ENCODE peak calls at places on chromosome 22, in four cellular contexts. K is suprapubic skin, E is transverse colon, Y is breast epithelium. M is an unnamed sample.

GRCh38 chr22:43726296-43726695 is 85.8 kb downstream of the EFCAB6 start:
- DNase-seq in K (no peak), E (no peak), Y (no peak), M (no peak)

GRCh38 chr22:48428556-48429371 is 1398.9 kb downstream of the BRD1 start:
- DNase-seq in K (peak), E (no peak), Y (peak), M (no peak)

GRCh38 chr22:42645341-42645937 is 3.8 kb downstream of the CYB5R3 start:
- DNase-seq in K (no peak), E (no peak), Y (no peak), M (no peak)

GRCh38 chr22:18059991-18060390 is 17.8 kb upstream of the PEX26 start:
- DNase-seq in K (no peak), E (no peak), Y (no peak), M (no peak)

GRCh38 chr22:29755889-29756288 is 10.9 kb downstream of the ZMAT5 start:
- DNase-seq in K (no peak), E (no peak), Y (no peak), M (no peak)

GRCh38 chr22:22748297-22748743 is 103.9 kb downstream of the GGTLC2 start:
- DNase-seq in K (no peak), E (peak), Y (no peak), M (no peak)

GRCh38 chr22:37907036-37907954 is 1.2 kb downstream of the MICALL1 start:
- DNase-seq in K (no peak), E (no peak), Y (no peak), M (no peak)

GRCh38 chr22:48523091-48523490 is 1304.6 kb downstream of the BRD1 start:
- DNase-seq in K (no peak), E (no peak), Y (no peak), M (no peak)

GRCh38 chr22:39446239-39446721 is 10.5 kb upstream of the MGAT3 start:
- DNase-seq in K (no peak), E (peak), Y (no peak), M (peak)

GRCh38 chr22:39405346-39406085 is 5.9 kb downstream of the TAB1 start:
- DNase-seq in K (no peak), E (no peak), Y (no peak), M (peak)

GRCh38 chr22:21568207-21569075 is 927 bp downstream of the UBE2L3 start:
- DNase-seq in K (no peak), E (peak), Y (no peak), M (peak)

GRCh38 chr22:29030618-29031235 is 30.9 kb downstream of the C22orf31 start:
- DNase-seq in K (no peak), E (peak), Y (peak), M (peak)

GRCh38 chr22:39474351-39474991 is 17.7 kb downstream of the MGAT3 start:
- DNase-seq in K (no peak), E (peak), Y (no peak), M (no peak)

GRCh38 chr22:30036656-30037055 is 43.6 kb upstream of the HORMAD2 start:
- DNase-seq in K (no peak), E (no peak), Y (no peak), M (no peak)

GRCh38 chr22:17777717-17778044 is 3.4 kb upstream of the BID start:
- DNase-seq in K (no peak), E (no peak), Y (no peak), M (no peak)

GRCh38 chr22:24503137-24503850 is 8.2 kb downstream of the UPB1 start:
- DNase-seq in K (no peak), E (peak), Y (no peak), M (peak)

GRCh38 chr22:43293661-43294392 is 49.3 kb downstream of the SCUBE1 start:
- DNase-seq in K (peak), E (peak), Y (peak), M (no peak)

GRCh38 chr22:43991316-43992020 is 32.6 kb upstream of the PARVB start:
- DNase-seq in K (no peak), E (no peak), Y (no peak), M (no peak)

GRCh38 chr22:30327864-30328345 is 1.2 kb upstream of the TBC1D10A start:
- DNase-seq in K (no peak), E (no peak), Y (no peak), M (no peak)

GRCh38 chr22:39908737-39909136 is 7.9 kb downstream of the GRAP2 start:
- DNase-seq in K (no peak), E (no peak), Y (no peak), M (no peak)

GRCh38 chr22:21652010-21652546 is 10.0 kb downstream of the SDF2L1 start:
- DNase-seq in K (peak), E (peak), Y (peak), M (peak)

GRCh38 chr22:50218996-50219727 is 18.4 kb downstream of the SELENOO start:
- DNase-seq in K (no peak), E (peak), Y (peak), M (no peak)

GRCh38 chr22:39913321-39913720 is 12.4 kb downstream of the GRAP2 start:
- DNase-seq in K (no peak), E (no peak), Y (no peak), M (no peak)

GRCh38 chr22:24989541-24989951 is 37.0 kb downstream of the KIAA1671 start:
- DNase-seq in K (no peak), E (no peak), Y (no peak), M (no peak)

GRCh38 chr22:42343551-42344081 is 73.2 kb upstream of the TCF20 start:
- DNase-seq in K (no peak), E (no peak), Y (no peak), M (no peak)

GRCh38 chr22:24894998-24895397 is 51.5 kb downstream of the LHFPL7 start:
- DNase-seq in K (peak), E (peak), Y (peak), M (no peak)

GRCh38 chr22:16962501-16962900 is 45.5 kb downstream of the GAB4 start:
- DNase-seq in K (no peak), E (no peak), Y (no peak), M (no peak)

GRCh38 chr22:42743501-42743991 is 22.9 kb upstream of the A4GALT start:
- DNase-seq in K (peak), E (peak), Y (no peak), M (peak)

GRCh38 chr22:26462971-26463661 is 20.5 kb downstream of the HPS4 start:
- DNase-seq in K (no peak), E (no peak), Y (no peak), M (no peak)

GRCh38 chr22:37739000-37739399 is 42.2 kb downstream of the TRIOBP start:
- DNase-seq in K (no peak), E (no peak), Y (no peak), M (no peak)

GRCh38 chr22:41946360-41947180 is at the start of gene CENPM:
- DNase-seq in K (peak), E (peak), Y (peak), M (peak)

GRCh38 chr22:44554411-44554810 is 56.4 kb upstream of the RTL6 start:
- DNase-seq in K (peak), E (no peak), Y (peak), M (no peak)

GRCh38 chr22:44738347-44738715 is 14.0 kb upstream of the ARHGAP8 start:
- DNase-seq in K (no peak), E (peak), Y (no peak), M (no peak)

GRCh38 chr22:25100972-25101371 is 98.7 kb upstream of the CRYBB3 start:
- DNase-seq in K (no peak), E (no peak), Y (no peak), M (no peak)

GRCh38 chr22:28397324-28397723 is 282.3 kb downstream of the TTC28 start:
- DNase-seq in K (no peak), E (no peak), Y (no peak), M (no peak)

DNA sequence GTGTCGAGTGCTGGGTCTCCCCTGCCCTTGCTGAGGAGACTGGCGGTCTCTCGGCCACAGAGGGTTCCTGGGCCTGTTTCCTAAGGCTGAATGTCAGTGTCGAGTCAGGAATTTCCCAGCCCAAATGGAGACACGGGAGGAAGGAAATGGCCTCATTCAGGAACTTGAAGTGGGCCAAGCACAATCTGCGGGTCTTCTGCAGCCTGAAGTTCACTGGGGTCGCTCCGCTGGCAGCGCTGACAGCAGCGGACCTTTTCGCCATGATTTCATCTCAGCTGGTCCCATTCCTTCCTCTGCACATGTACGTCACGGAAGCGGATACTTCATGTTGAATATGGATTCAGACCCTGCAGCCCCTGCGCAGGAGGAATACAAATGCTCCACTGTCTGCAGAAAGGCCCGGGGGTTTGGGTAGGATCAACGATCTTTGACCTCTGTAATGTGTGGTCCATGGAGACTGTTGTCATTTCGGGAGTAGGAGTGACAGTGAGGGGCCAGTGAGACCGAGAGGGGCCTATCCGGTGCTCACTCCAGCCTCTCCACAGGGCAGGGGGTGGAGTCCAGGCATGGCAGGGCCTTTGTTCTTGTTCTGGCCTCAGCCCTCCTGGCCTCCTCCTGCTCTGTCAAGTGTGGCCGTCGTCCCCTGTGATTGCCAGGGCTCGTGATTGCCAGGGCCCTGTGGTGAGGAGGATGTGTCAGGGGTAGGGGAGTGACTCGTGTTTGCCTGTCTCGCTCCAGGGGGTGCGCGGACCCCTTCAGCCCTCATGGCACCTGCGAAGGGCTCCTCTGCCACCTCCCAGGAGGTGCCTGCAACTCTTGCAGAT is 402.3 kb downstream of the TBC1D22A start:
- DNase-seq in K (peak), E (peak), Y (peak), M (peak)
- TF ChIP-seq POLR2AphosphoS5 in K (no peak), E (no peak), Y (no peak), M (peak)

DNA sequence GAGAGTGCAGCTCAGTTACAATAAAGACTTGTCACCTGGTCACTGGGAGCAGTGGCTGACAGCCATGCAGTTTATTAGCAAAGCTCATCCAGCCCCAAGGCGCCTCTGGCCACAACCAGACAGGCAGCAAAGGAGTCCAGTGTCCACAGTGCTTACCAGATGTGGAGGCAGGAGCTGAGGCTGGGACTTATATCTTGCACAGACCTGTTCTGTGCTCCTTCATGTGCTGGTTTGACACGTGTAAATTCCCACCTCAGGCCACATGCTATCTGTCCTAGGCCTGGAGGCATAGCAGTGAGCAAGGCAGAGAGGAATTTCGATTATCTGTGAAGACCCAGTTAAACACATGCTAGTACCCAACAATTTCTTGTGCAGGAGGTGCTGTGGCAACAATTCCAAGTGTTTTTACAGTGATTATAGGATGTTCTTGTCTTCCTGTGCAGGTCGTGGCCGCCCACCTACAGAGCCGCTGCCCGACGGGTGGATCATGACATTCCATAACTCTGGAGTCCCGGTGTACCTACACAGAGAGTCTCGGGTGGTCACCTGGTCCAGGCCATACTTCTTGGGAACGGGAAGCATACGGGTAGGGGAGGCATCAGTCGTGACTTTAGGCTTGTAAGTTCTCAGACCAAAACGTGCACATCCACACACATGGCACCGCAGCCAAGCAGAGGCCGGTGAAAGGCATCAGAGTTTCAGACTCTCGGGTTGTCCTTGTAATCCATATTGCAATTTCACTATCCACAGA is 9.4 kb downstream of the DGCR8 start:
- DNase-seq in K (no peak), E (no peak), Y (no peak), M (peak)
- TF ChIP-seq POLR2A in K (no peak), E (no peak), Y (no peak), M (no peak)

GRCh38 chr22:46076651-46077339 is 73.5 kb upstream of the PPARA start:
- DNase-seq in K (peak), E (peak), Y (peak), M (peak)
- H3K27ac ChIP-seq in K (peak), E (peak), Y (peak), M (peak)

GRCh38 chr22:35349368-35349703 is 31.6 kb upstream of the HMOX1 start:
- DNase-seq in K (no peak), E (no peak), Y (no peak), M (peak)
- TF ChIP-seq POLR2AphosphoS5 in K (no peak), E (no peak), Y (no peak), M (peak)

M was measured in spleen.